ENCODE peak calls at places on chromosome 9, in six cellular contexts. One of them, this sample, is unnamed.

GRCh38 chr9:38315085-38315595 is 77.4 kb upstream of the ALDH1B1 start:
- DNase-seq in IMR-90: no peak
- DNase-seq in Calu3: no peak
- DNase-seq in left lung: no peak
- DNase-seq in colonic mucosa: no peak
- DNase-seq in AG04450: no peak
- DNase-seq in this sample: no peak

GRCh38 chr9:78303377-78304062 is 6.6 kb downstream of the PSAT1 start:
- DNase-seq in left lung: no peak
- DNase-seq in IMR-90: no peak
- DNase-seq in colonic mucosa: no peak
- DNase-seq in AG04450: no peak
- DNase-seq in Calu3: no peak
- DNase-seq in this sample: no peak

GRCh38 chr9:86980802-86981201 is 33.5 kb upstream of the GAS1 start:
- DNase-seq in colonic mucosa: no peak
- DNase-seq in AG04450: no peak
- DNase-seq in IMR-90: no peak
- DNase-seq in left lung: no peak
- DNase-seq in Calu3: no peak
- DNase-seq in this sample: no peak

GRCh38 chr9:95746408-95747165 is 128.9 kb upstream of the ERCC6L2 start:
- DNase-seq in IMR-90: no peak
- DNase-seq in AG04450: no peak
- DNase-seq in Calu3: no peak
- DNase-seq in colonic mucosa: no peak
- DNase-seq in left lung: no peak
- DNase-seq in this sample: no peak

GRCh38 chr9:107049825-107050184 is 186.8 kb downstream of the ZNF462 start:
- DNase-seq in Calu3: no peak
- DNase-seq in colonic mucosa: no peak
- DNase-seq in AG04450: no peak
- DNase-seq in left lung: no peak
- DNase-seq in IMR-90: no peak
- DNase-seq in this sample: no peak

GRCh38 chr9:124347968-124348358 is 67.3 kb downstream of the PSMB7 start:
- DNase-seq in colonic mucosa: no peak
- DNase-seq in Calu3: no peak
- DNase-seq in IMR-90: no peak
- DNase-seq in left lung: peak
- DNase-seq in AG04450: no peak
- DNase-seq in this sample: no peak

GRCh38 chr9:69515810-69516209 is 156.4 kb downstream of the APBA1 start:
- DNase-seq in AG04450: no peak
- DNase-seq in colonic mucosa: no peak
- DNase-seq in left lung: peak
- DNase-seq in IMR-90: no peak
- DNase-seq in Calu3: no peak
- DNase-seq in this sample: no peak

GRCh38 chr9:87375397-87376073 is 122.1 kb upstream of the DAPK1 start:
- DNase-seq in AG04450: no peak
- DNase-seq in colonic mucosa: no peak
- DNase-seq in Calu3: peak
- DNase-seq in IMR-90: no peak
- DNase-seq in left lung: no peak
- DNase-seq in this sample: peak

GRCh38 chr9:113568481-113569321 is 105.2 kb downstream of the RGS3 start:
- DNase-seq in AG04450: no peak
- DNase-seq in Calu3: no peak
- DNase-seq in left lung: no peak
- DNase-seq in colonic mucosa: no peak
- DNase-seq in IMR-90: peak
- DNase-seq in this sample: no peak

GRCh38 chr9:36934478-36935065 is 99.5 kb downstream of the PAX5 start:
- DNase-seq in Calu3: no peak
- DNase-seq in IMR-90: no peak
- DNase-seq in AG04450: no peak
- DNase-seq in left lung: no peak
- DNase-seq in colonic mucosa: no peak
- DNase-seq in this sample: no peak

GRCh38 chr9:68793605-68794343 is 88.7 kb downstream of the PIP5K1B start:
- DNase-seq in left lung: no peak
- DNase-seq in AG04450: no peak
- DNase-seq in colonic mucosa: no peak
- DNase-seq in Calu3: no peak
- DNase-seq in IMR-90: no peak
- DNase-seq in this sample: no peak

GRCh38 chr9:87088192-87088591 is 140.9 kb upstream of the GAS1 start:
- DNase-seq in Calu3: no peak
- DNase-seq in left lung: no peak
- DNase-seq in IMR-90: no peak
- DNase-seq in colonic mucosa: no peak
- DNase-seq in AG04450: no peak
- DNase-seq in this sample: no peak

GRCh38 chr9:20664501-20664900 is 19.6 kb upstream of the FOCAD start:
- DNase-seq in AG04450: no peak
- DNase-seq in left lung: no peak
- DNase-seq in colonic mucosa: no peak
- DNase-seq in IMR-90: no peak
- DNase-seq in Calu3: no peak
- DNase-seq in this sample: no peak

GRCh38 chr9:90906316-90907055 is 104.9 kb downstream of the SYK start:
- DNase-seq in left lung: no peak
- DNase-seq in IMR-90: peak
- DNase-seq in colonic mucosa: no peak
- DNase-seq in AG04450: no peak
- DNase-seq in Calu3: no peak
- DNase-seq in this sample: no peak

GRCh38 chr9:108787664-108788048 is 68.1 kb downstream of the ACTL7B start:
- DNase-seq in IMR-90: no peak
- DNase-seq in left lung: no peak
- DNase-seq in colonic mucosa: no peak
- DNase-seq in Calu3: no peak
- DNase-seq in AG04450: no peak
- DNase-seq in this sample: peak

GRCh38 chr9:115191667-115192066 is 73.7 kb upstream of the TNC start:
- DNase-seq in left lung: no peak
- DNase-seq in IMR-90: no peak
- DNase-seq in AG04450: no peak
- DNase-seq in Calu3: no peak
- DNase-seq in colonic mucosa: no peak
- DNase-seq in this sample: no peak

GRCh38 chr9:84513981-84514380 is 155.5 kb upstream of the NTRK2 start:
- DNase-seq in Calu3: no peak
- DNase-seq in IMR-90: no peak
- DNase-seq in AG04450: no peak
- DNase-seq in left lung: no peak
- DNase-seq in colonic mucosa: no peak
- DNase-seq in this sample: no peak

GRCh38 chr9:107067715-107068416 is 204.9 kb downstream of the ZNF462 start:
- DNase-seq in Calu3: no peak
- DNase-seq in AG04450: no peak
- DNase-seq in left lung: no peak
- DNase-seq in IMR-90: no peak
- DNase-seq in colonic mucosa: peak
- DNase-seq in this sample: no peak

GRCh38 chr9:96116275-96117051 is 185.5 kb downstream of the HSD17B3 start:
- DNase-seq in IMR-90: no peak
- DNase-seq in AG04450: no peak
- DNase-seq in colonic mucosa: peak
- DNase-seq in left lung: no peak
- DNase-seq in Calu3: peak
- DNase-seq in this sample: no peak

GRCh38 chr9:70362952-70363351 is 51.5 kb downstream of the KLF9 start:
- DNase-seq in Calu3: no peak
- DNase-seq in IMR-90: peak
- DNase-seq in left lung: no peak
- DNase-seq in colonic mucosa: no peak
- DNase-seq in AG04450: no peak
- DNase-seq in this sample: peak

GRCh38 chr9:23524607-23525155 is 301.4 kb downstream of the ELAVL2 start:
- DNase-seq in IMR-90: no peak
- DNase-seq in left lung: no peak
- DNase-seq in Calu3: no peak
- DNase-seq in colonic mucosa: no peak
- DNase-seq in AG04450: no peak
- DNase-seq in this sample: no peak

GRCh38 chr9:21465859-21466518 is 16.1 kb downstream of the IFNE start:
- DNase-seq in IMR-90: peak
- DNase-seq in Calu3: peak
- DNase-seq in colonic mucosa: peak
- DNase-seq in left lung: no peak
- DNase-seq in AG04450: peak
- DNase-seq in this sample: peak

GRCh38 chr9:93295031-93295430 is 111.1 kb downstream of the WNK2 start:
- DNase-seq in colonic mucosa: peak
- DNase-seq in Calu3: no peak
- DNase-seq in IMR-90: no peak
- DNase-seq in AG04450: no peak
- DNase-seq in left lung: no peak
- DNase-seq in this sample: peak

GRCh38 chr9:70510157-70510770 is 95.8 kb upstream of the KLF9 start:
- DNase-seq in AG04450: no peak
- DNase-seq in IMR-90: no peak
- DNase-seq in Calu3: peak
- DNase-seq in left lung: no peak
- DNase-seq in colonic mucosa: peak
- DNase-seq in this sample: peak

GRCh38 chr9:122091682-122092592 is 1.2 kb downstream of the TTLL11 start:
- DNase-seq in left lung: no peak
- DNase-seq in Calu3: no peak
- DNase-seq in colonic mucosa: no peak
- DNase-seq in IMR-90: no peak
- DNase-seq in AG04450: no peak
- DNase-seq in this sample: no peak

GRCh38 chr9:95383198-95383673 is 65.7 kb upstream of the FANCC start:
- DNase-seq in AG04450: peak
- DNase-seq in left lung: no peak
- DNase-seq in Calu3: no peak
- DNase-seq in colonic mucosa: no peak
- DNase-seq in IMR-90: peak
- DNase-seq in this sample: no peak

GRCh38 chr9:120413121-120414048 is 166.6 kb downstream of the CDK5RAP2 start:
- DNase-seq in colonic mucosa: no peak
- DNase-seq in Calu3: no peak
- DNase-seq in IMR-90: no peak
- DNase-seq in AG04450: no peak
- DNase-seq in left lung: no peak
- DNase-seq in this sample: no peak

GRCh38 chr9:136143215-136144001 is 24.7 kb upstream of the TMEM250 start:
- DNase-seq in AG04450: no peak
- DNase-seq in IMR-90: peak
- DNase-seq in Calu3: peak
- DNase-seq in left lung: peak
- DNase-seq in colonic mucosa: no peak
- DNase-seq in this sample: peak
- TF ChIP-seq CTCF in AG04450: peak
- TF ChIP-seq CTCF in IMR-90: no peak
- TF ChIP-seq CTCF in Calu3: peak
- TF ChIP-seq CTCF in left lung: peak
- TF ChIP-seq CTCF in colonic mucosa: no peak
- TF ChIP-seq CTCF in this sample: no peak

GRCh38 chr9:83334320-83334719 is 203.9 kb downstream of the FRMD3 start:
- DNase-seq in AG04450: peak
- DNase-seq in colonic mucosa: peak
- DNase-seq in Calu3: peak
- DNase-seq in left lung: peak
- DNase-seq in IMR-90: peak
- DNase-seq in this sample: peak

GRCh38 chr9:83327323-83327722 is 210.9 kb downstream of the FRMD3 start:
- DNase-seq in AG04450: no peak
- DNase-seq in left lung: no peak
- DNase-seq in Calu3: no peak
- DNase-seq in colonic mucosa: no peak
- DNase-seq in IMR-90: no peak
- DNase-seq in this sample: no peak

GRCh38 chr9:83327750-83328622 is 210.2 kb downstream of the FRMD3 start:
- DNase-seq in AG04450: no peak
- DNase-seq in IMR-90: no peak
- DNase-seq in Calu3: no peak
- DNase-seq in left lung: no peak
- DNase-seq in colonic mucosa: no peak
- DNase-seq in this sample: no peak

DNA sequence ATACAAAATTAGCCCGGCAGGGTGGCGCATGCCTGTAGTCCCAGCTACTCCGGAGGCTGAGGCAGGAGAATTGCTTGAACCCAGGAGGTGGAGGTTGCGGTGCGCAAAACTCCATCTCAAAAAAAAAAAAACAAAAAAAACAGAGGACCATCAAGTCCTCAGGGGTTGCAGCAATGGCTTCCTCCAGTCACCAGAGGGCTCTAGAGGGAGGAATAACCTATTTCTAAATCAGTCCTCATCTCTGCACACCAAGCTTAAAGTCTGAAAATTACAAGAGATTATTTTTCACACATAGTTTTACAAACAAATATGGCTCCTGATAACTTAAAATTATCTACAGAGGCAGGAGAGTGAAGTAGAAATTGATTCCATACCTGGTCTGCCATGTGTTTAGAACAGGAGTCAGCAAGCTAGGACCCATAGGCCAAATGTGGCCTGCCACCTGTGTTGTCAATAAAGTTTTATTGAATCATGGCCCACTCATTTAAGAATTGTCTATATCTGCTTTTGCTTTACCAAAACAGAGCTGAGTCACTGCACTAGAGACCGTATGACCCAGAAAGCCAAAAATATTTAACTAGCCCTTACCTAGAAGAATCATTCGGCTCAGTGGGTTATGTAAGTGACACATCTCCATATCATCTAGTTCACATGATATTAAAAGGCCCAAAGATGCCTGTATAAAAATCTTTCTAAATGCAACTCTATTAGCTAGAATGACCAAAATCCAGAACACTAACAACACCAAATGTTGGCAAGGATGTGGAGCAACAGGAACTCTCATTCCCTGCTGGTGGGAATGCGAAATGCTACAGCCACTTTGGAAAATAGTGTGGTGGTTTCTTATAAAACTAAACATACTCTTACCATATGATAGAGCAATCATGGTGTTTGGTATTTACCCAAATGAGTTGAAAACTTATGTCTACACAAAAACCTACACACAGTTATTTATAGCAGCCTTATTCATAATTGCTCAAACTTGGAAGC is 207.7 kb downstream of the FRMD3 start:
- DNase-seq in left lung: no peak
- DNase-seq in AG04450: no peak
- DNase-seq in Calu3: no peak
- DNase-seq in colonic mucosa: no peak
- DNase-seq in IMR-90: no peak
- DNase-seq in this sample: no peak
- TF ChIP-seq CTCF in left lung: no peak
- TF ChIP-seq CTCF in AG04450: no peak
- TF ChIP-seq CTCF in Calu3: no peak
- TF ChIP-seq CTCF in colonic mucosa: peak
- TF ChIP-seq CTCF in IMR-90: no peak
- TF ChIP-seq CTCF in this sample: peak

GRCh38 chr9:131838581-131839280 is 98.9 kb upstream of the RAPGEF1 start:
- DNase-seq in colonic mucosa: no peak
- DNase-seq in left lung: no peak
- DNase-seq in Calu3: no peak
- DNase-seq in IMR-90: no peak
- DNase-seq in AG04450: no peak
- DNase-seq in this sample: no peak
- TF ChIP-seq CTCF in colonic mucosa: no peak
- TF ChIP-seq CTCF in left lung: no peak
- TF ChIP-seq CTCF in Calu3: no peak
- TF ChIP-seq CTCF in IMR-90: no peak
- TF ChIP-seq CTCF in AG04450: no peak
- TF ChIP-seq CTCF in this sample: no peak

GRCh38 chr9:127194881-127195713 is 69.5 kb upstream of the GARNL3 start:
- DNase-seq in colonic mucosa: no peak
- DNase-seq in AG04450: no peak
- DNase-seq in Calu3: no peak
- DNase-seq in left lung: no peak
- DNase-seq in IMR-90: peak
- DNase-seq in this sample: peak
- TF ChIP-seq CTCF in colonic mucosa: no peak
- TF ChIP-seq CTCF in AG04450: peak
- TF ChIP-seq CTCF in Calu3: no peak
- TF ChIP-seq CTCF in left lung: no peak
- TF ChIP-seq CTCF in IMR-90: no peak
- TF ChIP-seq CTCF in this sample: no peak

This sample was measured in MCF 10A.